ENCODE peak calls at places on chromosome 1, in nine cellular contexts. E is hepatocyte; F is WERI-Rb-1; K is CD8-positive, alpha-beta T cell; G is AG04450; O is GM12878; Z is adrenal gland; U is PC-3; N is transverse colon. I is an unnamed sample.

GRCh38 chr1:81678779-81679178 is 122.0 kb upstream of the ADGRL2 start:
- DNase-seq in U (peak; percentile 90), Z (no peak), K (no peak), O (no peak), G (no peak), N (no peak), F (no peak), E (no peak), I (no peak)

GRCh38 chr1:193569696-193570269 is 383.4 kb upstream of the B3GALT2 start:
- DNase-seq in G (peak; percentile 54), N (no peak), O (no peak), F (no peak), E (no peak), U (no peak), K (no peak), Z (no peak), I (peak; percentile 12)

GRCh38 chr1:31306278-31306677 is 9.4 kb downstream of the ZCCHC17 start:
- DNase-seq in G (peak; percentile 92), N (no peak), Z (no peak), E (peak; percentile 18), U (peak; percentile 78), K (no peak), O (no peak), F (no peak), I (no peak)

GRCh38 chr1:234887026-234887910 is 241.4 kb downstream of the TOMM20 start:
- DNase-seq in Z (no peak), K (no peak), O (no peak), F (peak; percentile 94), N (no peak), E (no peak), U (no peak), G (no peak), I (no peak)

GRCh38 chr1:170309389-170310013 is 163.7 kb downstream of the NTMT2 start:
- DNase-seq in Z (peak; percentile 17), N (no peak), K (no peak), F (no peak), O (no peak), U (peak; percentile 45), G (peak; percentile 81), E (peak; percentile 53), I (no peak)

GRCh38 chr1:206013017-206013800 is 10.0 kb upstream of the RAB7B start:
- DNase-seq in G (no peak), F (no peak), E (no peak), N (no peak), U (no peak), Z (no peak), O (no peak), K (no peak), I (no peak)

GRCh38 chr1:67824771-67825170 is 8.5 kb downstream of the GNG12 start:
- DNase-seq in N (peak; percentile 73), G (no peak), Z (no peak), K (no peak), U (no peak), O (no peak), E (no peak), F (no peak), I (no peak)

GRCh38 chr1:180193371-180194047 is 36.6 kb upstream of the LHX4 start:
- DNase-seq in U (no peak), G (no peak), E (no peak), N (peak; percentile 15), F (peak; percentile 72), K (no peak), O (no peak), Z (no peak), I (no peak)

GRCh38 chr1:41813220-41813619 is 105.5 kb downstream of the HIVEP3 start:
- DNase-seq in G (no peak), Z (no peak), U (no peak), F (no peak), O (no peak), E (no peak), N (no peak), K (no peak), I (no peak)

GRCh38 chr1:41811051-41811795 is 107.5 kb downstream of the HIVEP3 start:
- DNase-seq in K (no peak), O (no peak), N (no peak), G (no peak), F (no peak), U (peak; percentile 25), E (no peak), Z (no peak), I (peak; percentile 50)

GRCh38 chr1:41809716-41810115 is 109.0 kb downstream of the HIVEP3 start:
- DNase-seq in E (no peak), N (no peak), F (no peak), Z (no peak), K (no peak), U (no peak), G (no peak), O (no peak), I (peak; percentile 46)

GRCh38 chr1:41811978-41812852 is 106.5 kb downstream of the HIVEP3 start:
- DNase-seq in E (peak; percentile 64), N (peak; percentile 57), F (peak; percentile 69), O (no peak), G (peak; percentile 71), U (peak; percentile 85), K (no peak), Z (peak; percentile 38), I (peak; percentile 78)

DNA sequence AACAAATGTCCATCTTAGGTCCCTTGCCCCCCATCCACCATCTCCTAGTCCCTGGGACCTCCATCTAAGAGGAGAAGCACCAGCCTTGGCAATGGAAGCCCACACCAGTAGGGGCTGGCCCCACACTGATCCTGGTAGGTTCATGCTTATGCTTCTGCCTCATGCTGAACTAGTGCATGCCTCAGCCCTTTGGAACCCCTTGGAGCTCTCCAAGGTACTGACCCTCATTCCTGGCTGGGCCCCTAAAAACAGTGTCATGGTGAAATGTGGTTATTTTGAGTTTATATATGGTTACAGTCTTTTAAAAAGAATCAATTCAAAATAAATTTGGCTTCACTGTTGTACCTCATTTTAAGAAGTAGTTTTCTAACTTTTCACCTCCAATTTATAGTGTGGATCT is 108.3 kb downstream of the HIVEP3 start:
- DNase-seq in E (peak; percentile 67), U (peak; percentile 35), O (no peak), Z (no peak), N (no peak), G (peak; percentile 26), F (no peak), K (no peak), I (peak; percentile 63)
- TF ChIP-seq CTCF in E (no peak), U (no peak), O (no peak), Z (no peak), N (no peak), G (peak; percentile 23), F (no peak), K (no peak), I (no peak)

GRCh38 chr1:168224991-168225390 is 813 bp upstream of the SFT2D2 start:
- DNase-seq in G (no peak), E (no peak), K (no peak), N (no peak), Z (no peak), O (no peak), U (no peak), F (no peak), I (peak; percentile 21)

GRCh38 chr1:168225476-168226190 is at the start of gene SFT2D2:
- DNase-seq in O (no peak), G (no peak), F (peak; percentile 62), U (peak; percentile 85), Z (peak; percentile 81), K (peak; percentile 46), N (peak; percentile 84), E (peak; percentile 91), I (peak; percentile 91)

GRCh38 chr1:168229893-168230292 is 4.1 kb downstream of the SFT2D2 start:
- DNase-seq in E (no peak), Z (no peak), G (no peak), F (no peak), K (no peak), O (no peak), N (no peak), U (peak; percentile 53), I (no peak)

GRCh38 chr1:168230709-168231108 is 4.9 kb downstream of the SFT2D2 start:
- DNase-seq in O (no peak), K (no peak), U (peak; percentile 69), G (no peak), Z (no peak), N (no peak), E (no peak), F (no peak), I (no peak)

DNA sequence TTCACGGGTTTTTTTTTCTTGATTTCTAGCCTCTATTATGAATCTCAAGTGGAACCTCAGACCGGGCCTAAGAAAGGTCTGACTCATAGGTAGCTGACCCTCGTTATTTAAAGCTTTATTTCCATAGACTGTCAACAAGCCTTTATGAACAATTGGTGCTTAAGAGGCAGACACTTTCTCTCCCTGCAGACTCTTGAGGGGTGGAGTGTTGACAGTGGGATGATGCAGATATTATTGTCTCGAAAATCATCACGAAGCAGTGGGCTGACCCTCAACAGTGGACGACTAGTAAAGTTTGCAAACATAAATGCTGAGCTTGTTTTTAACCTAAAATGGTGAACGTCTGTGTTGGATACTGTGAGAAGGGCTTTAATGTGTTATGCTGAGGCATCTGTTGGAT is 1.8 kb downstream of the SFT2D2 start:
- DNase-seq in G (no peak), E (no peak), Z (no peak), F (no peak), K (no peak), O (no peak), U (peak; percentile 49), N (no peak), I (peak; percentile 52)
- H3K4me3 ChIP-seq in G (peak overlapping the region; percentile 36), E (no peak overlapping the region), Z (peak overlapping the region; percentile 97), F (no peak overlapping the region), K (no peak overlapping the region), O (peak overlapping the region; percentile 79), U (peak overlapping the region; percentile 89), N (peak overlapping the region; percentile 95), I (peak overlapping the region; percentile 97)

DNA sequence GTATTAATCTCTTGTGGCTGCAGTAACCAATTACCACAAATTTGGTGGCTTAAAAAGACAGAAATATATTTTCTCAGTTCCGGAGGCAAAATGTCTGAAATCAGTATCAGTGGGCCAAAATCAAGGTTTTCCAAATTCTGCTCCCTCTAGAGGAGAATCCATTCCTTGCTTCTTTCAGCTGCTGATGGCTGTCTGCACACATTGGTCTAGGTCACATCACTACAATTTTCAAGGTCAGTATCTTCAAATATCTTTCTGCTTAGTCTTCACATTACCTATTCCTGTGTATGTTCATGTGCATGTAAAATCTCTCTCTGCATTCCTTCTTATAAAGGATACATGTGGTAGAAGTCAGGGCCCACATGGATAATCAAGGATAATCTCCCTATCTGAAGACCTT is 999.4 kb downstream of the KCNT2 start:
- DNase-seq in F (no peak), Z (no peak), G (no peak), N (no peak), E (no peak), K (no peak), O (no peak), U (peak; percentile 22), I (no peak)
- TF ChIP-seq CTCF in F (peak; percentile 40), Z (no peak), G (peak; percentile 15), N (no peak), E (no peak), K (no peak), O (no peak), U (peak; percentile 56), I (no peak)

DNA sequence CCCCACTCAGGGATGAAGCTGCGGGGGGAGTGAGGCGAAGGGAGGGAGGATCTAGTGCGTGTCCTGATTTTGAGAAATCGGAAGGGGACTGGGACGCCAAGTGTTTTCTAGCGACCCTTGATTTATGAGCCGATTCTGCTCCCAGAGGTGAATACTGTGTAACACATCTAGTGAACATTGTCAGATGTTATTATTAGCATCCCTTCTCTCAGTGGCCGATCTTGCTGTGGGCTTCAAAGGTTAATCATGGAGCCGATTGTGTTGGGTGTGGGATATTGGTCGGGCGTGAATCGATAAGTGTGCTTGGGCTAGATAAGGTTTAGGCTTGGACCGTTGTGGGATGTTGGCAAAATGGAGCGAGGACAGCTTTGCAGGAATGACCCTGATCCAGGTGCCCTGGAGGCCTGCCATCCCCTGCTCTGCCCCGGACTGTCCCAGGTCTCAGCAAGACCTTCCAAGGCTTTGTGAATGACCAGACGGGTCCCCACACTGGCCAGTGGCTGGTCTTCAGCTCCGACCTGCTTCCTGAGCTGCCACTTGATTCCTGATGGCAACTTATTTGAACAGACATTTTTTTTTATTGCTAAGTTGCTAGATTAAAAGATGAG is 2.2 kb downstream of the AJAP1 start:
- DNase-seq in K (no peak), G (no peak), E (no peak), Z (no peak), N (no peak), U (no peak), O (no peak), F (no peak), I (no peak)
- H3K4me3 ChIP-seq in K (no peak overlapping the region), G (no peak overlapping the region), E (no peak overlapping the region), Z (no peak overlapping the region), N (no peak overlapping the region), U (no peak overlapping the region), O (no peak overlapping the region), F (no peak overlapping the region), I (no peak overlapping the region)